ENCODE peak calls at places on chromosome 15, in six cellular contexts. Y is lung, E is bronchial epithelial cell, J is NCI-H1092, I is T-helper 9 cell, S is T47D. K is an unnamed sample.

GRCh38 chr15:81937189-81937588 is 108.6 kb downstream of the MEX3B start:
- DNase-seq in Y (no peak), E (no peak), J (no peak), I (no peak), S (no peak), K (no peak)

GRCh38 chr15:101001056-101001455 is 81.9 kb downstream of the LRRK1 start:
- DNase-seq in Y (no peak), E (no peak), J (no peak), I (no peak), S (no peak), K (no peak)

GRCh38 chr15:69193948-69194827 is 33.8 kb downstream of the GLCE start:
- DNase-seq in Y (no peak), E (peak), J (no peak), I (no peak), S (peak), K (no peak)

GRCh38 chr15:97482521-97482920 is 478.0 kb upstream of the ARRDC4 start:
- DNase-seq in Y (no peak), E (no peak), J (no peak), I (no peak), S (peak), K (no peak)

GRCh38 chr15:98123834-98124233 is 163.3 kb downstream of the ARRDC4 start:
- DNase-seq in Y (no peak), E (peak), J (no peak), I (no peak), S (no peak), K (no peak)

GRCh38 chr15:90648137-90649070 is 68.7 kb upstream of the BLM start:
- DNase-seq in Y (peak), E (peak), J (peak), I (peak), S (peak), K (peak)

GRCh38 chr15:39918688-39919385 is 1.2 kb downstream of the GPR176 start:
- DNase-seq in Y (no peak), E (peak), J (no peak), I (no peak), S (no peak), K (no peak)

GRCh38 chr15:90859234-90860131 is 8.9 kb upstream of the FURIN start:
- DNase-seq in Y (no peak), E (no peak), J (no peak), I (no peak), S (peak), K (no peak)

GRCh38 chr15:74816624-74817369 is 4.2 kb downstream of the LMAN1L start:
- DNase-seq in Y (no peak), E (peak), J (no peak), I (no peak), S (no peak), K (no peak)

GRCh38 chr15:51155906-51156305 is 61.2 kb upstream of the TNFAIP8L3 start:
- DNase-seq in Y (no peak), E (no peak), J (no peak), I (no peak), S (no peak), K (no peak)

GRCh38 chr15:38378162-38378560 is 75.8 kb upstream of the FAM98B start:
- DNase-seq in Y (peak), E (no peak), J (no peak), I (no peak), S (no peak), K (no peak)